ENCODE peak calls at places on chromosomes 12 and 14, in four cellular contexts. One of them, this sample, is unnamed.

GRCh38 chr12:100401660-100402059 is 44.8 kb downstream of the SLC17A8 start:
- DNase-seq in A549: peak; percentile 66
- DNase-seq in HepG2: no peak
- DNase-seq in endothelial cell of umbilical vein: peak; percentile 35
- DNase-seq in this sample: no peak

GRCh38 chr12:63353559-63353958 is 202.6 kb upstream of the AVPR1A start:
- DNase-seq in A549: peak; percentile 12
- DNase-seq in HepG2: no peak
- DNase-seq in endothelial cell of umbilical vein: peak; percentile 70
- DNase-seq in this sample: no peak

GRCh38 chr12:85466906-85467305 is 186.9 kb downstream of the ALX1 start:
- DNase-seq in A549: no peak
- DNase-seq in HepG2: no peak
- DNase-seq in endothelial cell of umbilical vein: no peak
- DNase-seq in this sample: no peak

GRCh38 chr12:57898308-57898970 is 42.9 kb upstream of the ATP23 start:
- DNase-seq in A549: no peak
- DNase-seq in HepG2: no peak
- DNase-seq in endothelial cell of umbilical vein: peak; percentile 57
- DNase-seq in this sample: no peak

GRCh38 chr12:124489915-124490583 is 77.4 kb downstream of the NCOR2 start:
- DNase-seq in A549: no peak
- DNase-seq in HepG2: no peak
- DNase-seq in endothelial cell of umbilical vein: no peak
- DNase-seq in this sample: no peak

GRCh38 chr12:52310622-52311281 is 10.4 kb downstream of the KRT83 start:
- DNase-seq in A549: peak; percentile 26
- DNase-seq in HepG2: no peak
- DNase-seq in endothelial cell of umbilical vein: no peak
- DNase-seq in this sample: no peak

GRCh38 chr12:2161478-2161877 is 108.7 kb downstream of the CACNA1C start:
- DNase-seq in A549: no peak
- DNase-seq in HepG2: no peak
- DNase-seq in endothelial cell of umbilical vein: no peak
- DNase-seq in this sample: no peak

GRCh38 chr12:51529586-51529985 is 61.4 kb upstream of the SCN8A start:
- DNase-seq in A549: no peak
- DNase-seq in HepG2: no peak
- DNase-seq in endothelial cell of umbilical vein: no peak
- DNase-seq in this sample: no peak

GRCh38 chr14:51023964-51024363 is 70.9 kb downstream of the TRIM9 start:
- DNase-seq in A549: no peak
- DNase-seq in HepG2: no peak
- DNase-seq in endothelial cell of umbilical vein: no peak
- DNase-seq in this sample: no peak

GRCh38 chr12:12800406-12801180 is 12.6 kb upstream of the DDX47 start:
- DNase-seq in A549: peak; percentile 86
- DNase-seq in HepG2: no peak
- DNase-seq in endothelial cell of umbilical vein: no peak
- DNase-seq in this sample: no peak

GRCh38 chr14:86799244-86799647 is 1193.7 kb downstream of the GALC start:
- DNase-seq in A549: peak; percentile 1
- DNase-seq in HepG2: peak; percentile 72
- DNase-seq in endothelial cell of umbilical vein: no peak
- DNase-seq in this sample: peak; percentile 8

GRCh38 chr14:60684203-60684602 is 34.9 kb upstream of the SIX1 start:
- DNase-seq in A549: no peak
- DNase-seq in HepG2: peak; percentile 18
- DNase-seq in endothelial cell of umbilical vein: no peak
- DNase-seq in this sample: no peak

GRCh38 chr12:666766-667308 is 3.6 kb upstream of the NINJ2 start:
- DNase-seq in A549: no peak
- DNase-seq in HepG2: no peak
- DNase-seq in endothelial cell of umbilical vein: no peak
- DNase-seq in this sample: peak; percentile 60

GRCh38 chr14:56422703-56423213 is 156.8 kb upstream of the TMEM260 start:
- DNase-seq in A549: peak; percentile 50
- DNase-seq in HepG2: peak; percentile 21
- DNase-seq in endothelial cell of umbilical vein: peak; percentile 84
- DNase-seq in this sample: peak; percentile 40

GRCh38 chr12:107567871-107568619 is 117.6 kb upstream of the PWP1 start:
- DNase-seq in A549: no peak
- DNase-seq in HepG2: no peak
- DNase-seq in endothelial cell of umbilical vein: no peak
- DNase-seq in this sample: no peak

GRCh38 chr14:75720828-75721227 is 59.8 kb downstream of the TTLL5 start:
- DNase-seq in A549: no peak
- DNase-seq in HepG2: no peak
- DNase-seq in endothelial cell of umbilical vein: peak; percentile 59
- DNase-seq in this sample: no peak

GRCh38 chr14:99725774-99726537 is 41.9 kb downstream of the CYP46A1 start:
- DNase-seq in A549: no peak
- DNase-seq in HepG2: no peak
- DNase-seq in endothelial cell of umbilical vein: no peak
- DNase-seq in this sample: no peak

GRCh38 chr12:57110189-57111045 is 745 bp downstream of the STAT6 start:
- DNase-seq in A549: peak; percentile 75
- DNase-seq in HepG2: peak; percentile 77
- DNase-seq in endothelial cell of umbilical vein: peak; percentile 59
- DNase-seq in this sample: peak; percentile 96

GRCh38 chr12:726281-727140 is 25.9 kb upstream of the WNK1 start:
- DNase-seq in A549: peak; percentile 54
- DNase-seq in HepG2: peak; percentile 19
- DNase-seq in endothelial cell of umbilical vein: no peak
- DNase-seq in this sample: peak; percentile 42

GRCh38 chr12:120978296-120979219 is at the start of gene HNF1A:
- DNase-seq in A549: peak; percentile 67
- DNase-seq in HepG2: peak; percentile 95
- DNase-seq in endothelial cell of umbilical vein: no peak
- DNase-seq in this sample: no peak

GRCh38 chr12:52601671-52602070 is 408 bp upstream of the KRT72 start:
- DNase-seq in A549: no peak
- DNase-seq in HepG2: no peak
- DNase-seq in endothelial cell of umbilical vein: no peak
- DNase-seq in this sample: no peak

GRCh38 chr12:39846971-39847661 is 227.5 kb upstream of the ABCD2 start:
- DNase-seq in A549: no peak
- DNase-seq in HepG2: peak; percentile 4
- DNase-seq in endothelial cell of umbilical vein: no peak
- DNase-seq in this sample: no peak

GRCh38 chr12:4257442-4257841 is 16.1 kb upstream of the CCND2 start:
- DNase-seq in A549: no peak
- DNase-seq in HepG2: no peak
- DNase-seq in endothelial cell of umbilical vein: no peak
- DNase-seq in this sample: no peak

GRCh38 chr12:48004039-48004940 is at the start of gene COL2A1:
- DNase-seq in A549: peak; percentile 39
- DNase-seq in HepG2: no peak
- DNase-seq in endothelial cell of umbilical vein: peak; percentile 27
- DNase-seq in this sample: peak; percentile 59

GRCh38 chr12:121494093-121494787 is 86.6 kb downstream of the KDM2B start:
- DNase-seq in A549: peak; percentile 49
- DNase-seq in HepG2: no peak
- DNase-seq in endothelial cell of umbilical vein: peak; percentile 31
- DNase-seq in this sample: peak; percentile 72

GRCh38 chr12:56079729-56080555 is at the start of gene ERBB3:
- DNase-seq in A549: peak; percentile 80
- DNase-seq in HepG2: peak; percentile 82
- DNase-seq in endothelial cell of umbilical vein: peak; percentile 77
- DNase-seq in this sample: peak; percentile 82

GRCh38 chr12:116164976-116165425 is 112.5 kb downstream of the MED13L start:
- DNase-seq in A549: peak; percentile 31
- DNase-seq in HepG2: no peak
- DNase-seq in endothelial cell of umbilical vein: peak; percentile 56
- DNase-seq in this sample: peak; percentile 27

GRCh38 chr12:73517859-73518258 is 1019.8 kb upstream of the ATXN7L3B start:
- DNase-seq in A549: no peak
- DNase-seq in HepG2: no peak
- DNase-seq in endothelial cell of umbilical vein: no peak
- DNase-seq in this sample: no peak

GRCh38 chr12:73514672-73515071 is 1023.0 kb upstream of the ATXN7L3B start:
- DNase-seq in A549: peak; percentile 6
- DNase-seq in HepG2: no peak
- DNase-seq in endothelial cell of umbilical vein: no peak
- DNase-seq in this sample: peak; percentile 15
- TF ChIP-seq CTCF in A549: no peak
- TF ChIP-seq CTCF in HepG2: no peak
- TF ChIP-seq CTCF in endothelial cell of umbilical vein: no peak
- TF ChIP-seq CTCF in this sample: peak; percentile 50

DNA sequence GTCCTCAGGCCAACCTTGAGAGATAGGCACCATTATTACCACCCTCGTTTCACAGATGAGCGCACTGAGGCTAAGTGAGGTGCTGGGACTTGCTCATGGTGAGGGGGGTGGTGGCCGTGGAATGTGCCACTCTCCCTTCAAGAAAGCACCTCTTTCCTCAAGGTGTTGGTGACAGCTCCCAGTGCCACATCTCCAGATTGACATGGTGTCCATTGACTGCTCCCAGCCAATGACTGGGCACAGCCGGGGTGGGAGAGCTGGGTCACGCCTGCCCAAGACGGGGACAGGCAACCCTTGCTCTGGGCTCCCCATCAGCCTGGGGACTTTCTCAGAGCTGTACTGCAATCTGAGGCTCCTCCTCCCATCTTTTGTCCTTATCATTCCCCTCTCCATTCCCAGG is 21.0 kb upstream of the MYL2 start:
- DNase-seq in A549: no peak
- DNase-seq in HepG2: no peak
- DNase-seq in endothelial cell of umbilical vein: no peak
- DNase-seq in this sample: no peak
- TF ChIP-seq MYC in A549: no peak
- TF ChIP-seq MYC in HepG2: no peak
- TF ChIP-seq MYC in endothelial cell of umbilical vein: no peak
- TF ChIP-seq MYC in this sample: no peak

GRCh38 chr12:46370380-46370734 is 2.2 kb downstream of the SLC38A2 start:
- DNase-seq in A549: no peak
- DNase-seq in HepG2: no peak
- DNase-seq in endothelial cell of umbilical vein: no peak
- DNase-seq in this sample: no peak

GRCh38 chr12:46372852-46373302 is 304 bp upstream of the SLC38A2 start:
- DNase-seq in A549: no peak
- DNase-seq in HepG2: no peak
- DNase-seq in endothelial cell of umbilical vein: no peak
- DNase-seq in this sample: no peak

GRCh38 chr12:46372131-46372851 is at the start of gene SLC38A2:
- DNase-seq in A549: peak; percentile 94
- DNase-seq in HepG2: peak; percentile 84
- DNase-seq in endothelial cell of umbilical vein: peak; percentile 93
- DNase-seq in this sample: peak; percentile 95

GRCh38 chr12:46370792-46371717 is 1.5 kb downstream of the SLC38A2 start:
- DNase-seq in A549: peak; percentile 88
- DNase-seq in HepG2: peak; percentile 75
- DNase-seq in endothelial cell of umbilical vein: peak; percentile 88
- DNase-seq in this sample: peak; percentile 95

DNA sequence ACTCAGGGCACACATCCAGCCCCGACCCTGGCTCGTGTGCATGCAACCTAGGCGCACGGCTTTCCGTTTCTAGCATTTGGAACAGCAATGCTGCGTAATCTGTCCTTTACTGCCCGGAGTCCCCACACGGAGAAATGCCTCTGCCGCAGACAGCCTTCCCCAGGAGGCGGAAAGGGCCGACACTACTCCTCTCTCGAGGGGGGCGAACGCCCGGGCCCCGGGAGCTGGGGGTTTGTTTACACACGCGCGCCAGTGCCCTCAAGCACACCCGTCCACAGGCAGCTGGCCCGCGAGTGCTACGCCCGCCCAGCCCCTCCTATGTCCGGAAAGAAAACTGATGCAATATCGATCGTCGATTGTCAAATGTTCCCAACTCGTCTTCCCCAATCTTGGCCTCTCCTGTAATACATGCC is 849 bp downstream of the SLC38A2 start:
- DNase-seq in A549: peak; percentile 82
- DNase-seq in HepG2: no peak
- DNase-seq in endothelial cell of umbilical vein: no peak
- DNase-seq in this sample: peak; percentile 83
- TF ChIP-seq POLR2A in A549: peak; percentile 13
- TF ChIP-seq POLR2A in HepG2: peak; percentile 77
- TF ChIP-seq POLR2A in endothelial cell of umbilical vein: peak; percentile 46
- TF ChIP-seq POLR2A in this sample: no peak

GRCh38 chr12:112294793-112295192 is 87.4 kb downstream of the HECTD4 start:
- DNase-seq in A549: peak; percentile 44
- DNase-seq in HepG2: peak; percentile 18
- DNase-seq in endothelial cell of umbilical vein: peak; percentile 36
- DNase-seq in this sample: peak; percentile 24
- TF ChIP-seq CTCF in A549: no peak
- TF ChIP-seq CTCF in HepG2: peak; percentile 14
- TF ChIP-seq CTCF in endothelial cell of umbilical vein: no peak
- TF ChIP-seq CTCF in this sample: no peak

GRCh38 chr14:23361320-23361719 is 3.7 kb downstream of the EFS start:
- DNase-seq in A549: no peak
- DNase-seq in HepG2: no peak
- DNase-seq in endothelial cell of umbilical vein: no peak
- DNase-seq in this sample: no peak
- TF ChIP-seq MYC in A549: no peak
- TF ChIP-seq MYC in HepG2: no peak
- TF ChIP-seq MYC in endothelial cell of umbilical vein: no peak
- TF ChIP-seq MYC in this sample: no peak

DNA sequence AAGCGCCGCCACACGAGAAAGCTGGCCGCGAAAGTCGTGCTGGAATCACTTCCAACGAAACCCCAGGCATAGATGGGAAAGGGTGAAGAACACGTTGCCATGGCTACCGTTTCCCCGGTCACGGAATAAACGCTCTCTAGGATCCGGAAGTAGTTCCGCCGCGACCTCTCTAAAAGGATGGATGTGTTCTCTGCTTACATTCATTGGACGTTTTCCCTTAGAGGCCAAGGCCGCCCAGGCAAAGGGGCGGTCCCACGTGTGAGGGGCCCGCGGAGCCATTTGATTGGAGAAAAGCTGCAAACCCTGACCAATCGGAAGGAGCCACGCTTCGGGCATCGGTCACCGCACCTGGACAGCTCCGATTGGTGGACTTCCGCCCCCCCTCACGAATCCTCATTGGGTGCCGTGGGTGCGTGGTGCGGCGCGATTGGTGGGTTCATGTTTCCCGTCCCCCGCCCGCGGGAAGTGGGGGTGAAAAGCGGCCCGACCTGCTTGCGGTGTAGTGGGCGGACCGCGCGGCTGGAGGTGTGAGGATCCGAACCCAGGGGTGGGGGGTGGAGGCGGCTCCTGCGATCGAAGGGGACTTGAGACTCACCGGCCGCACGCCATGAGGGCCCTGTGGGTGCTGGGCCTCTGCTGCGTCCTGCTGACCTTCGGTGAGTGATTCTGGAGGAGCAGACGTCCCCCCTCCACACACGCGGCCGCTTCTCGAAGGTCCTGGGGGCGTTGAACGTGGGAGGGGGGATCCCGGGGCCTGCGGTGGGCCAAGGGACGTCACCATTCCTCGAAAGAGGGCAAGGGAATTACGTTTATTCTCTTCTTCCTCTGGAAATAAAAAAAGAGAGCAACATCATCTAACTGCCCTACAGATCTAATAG is at the start of gene HSP90B1:
- DNase-seq in A549: peak; percentile 100
- DNase-seq in HepG2: peak; percentile 100
- DNase-seq in endothelial cell of umbilical vein: peak; percentile 100
- DNase-seq in this sample: peak; percentile 100
- TF ChIP-seq POLR2A in A549: peak; percentile 96
- TF ChIP-seq POLR2A in HepG2: peak; percentile 95
- TF ChIP-seq POLR2A in endothelial cell of umbilical vein: peak; percentile 96
- TF ChIP-seq POLR2A in this sample: peak; percentile 96

This sample was measured in NB4.